ENCODE peak calls at places on chromosomes 16 and 17, in six cellular contexts. M is MG63, X is OCI-M1, K is fibroblast of the aortic adventitia, O is MV-4-11, H is memory B cell. B is an unnamed sample.

GRCh38 chr17:56896968-56897359 is 16.9 kb downstream of the TRIM25 start:
- DNase-seq in M (no peak), K (no peak), H (no peak), O (no peak), X (no peak), B (no peak)

GRCh38 chr17:82204831-82205719 is 7.6 kb downstream of the CCDC57 start:
- DNase-seq in X (peak), H (no peak), O (peak), K (peak), M (peak), B (peak)

GRCh38 chr17:76497979-76498885 is 3.0 kb downstream of the RHBDF2 start:
- DNase-seq in K (peak), M (peak), H (no peak), O (no peak), X (no peak), B (no peak)

GRCh38 chr16:22183901-22184614 is 21.8 kb downstream of the SDR42E2 start:
- DNase-seq in K (no peak), O (no peak), H (no peak), M (no peak), X (no peak), B (no peak)

GRCh38 chr17:28745052-28745776 is 1.4 kb downstream of the TRAF4 start:
- DNase-seq in M (peak), H (no peak), K (peak), X (peak), O (no peak), B (peak)

GRCh38 chr17:4808378-4808767 is 1.4 kb downstream of the PLD2 start:
- DNase-seq in X (no peak), O (no peak), H (no peak), K (peak), M (peak), B (no peak)

GRCh38 chr16:12311309-12311708 is 334.8 kb downstream of the SNX29 start:
- DNase-seq in X (no peak), O (no peak), M (no peak), H (no peak), K (peak), B (no peak)

GRCh38 chr16:66681676-66682075 is 14.9 kb downstream of the CMTM4 start:
- DNase-seq in X (no peak), H (no peak), O (no peak), K (no peak), M (no peak), B (no peak)

GRCh38 chr17:77534137-77534536 is 393.4 kb downstream of the SEC14L1 start:
- DNase-seq in H (no peak), X (no peak), O (no peak), M (no peak), K (no peak), B (no peak)

GRCh38 chr17:40038882-40039513 is 15.2 kb downstream of the MED24 start:
- DNase-seq in M (peak), K (peak), X (no peak), H (no peak), O (no peak), B (peak)